ENCODE peak calls at places on chromosome 10, in six cellular contexts. J is kidney, N is pancreas, G is PC-9, I is body of pancreas, H is MM.1S. K is an unnamed sample.

GRCh38 chr10:9621216-9621615 is 1396.5 kb upstream of the CELF2 start:
- DNase-seq in I (no peak), J (no peak), N (no peak), H (no peak), G (no peak), K (no peak)

GRCh38 chr10:86085686-86086085 is 280.9 kb downstream of the GRID1 start:
- DNase-seq in G (no peak), I (no peak), N (no peak), H (no peak), J (no peak), K (no peak)

GRCh38 chr10:25050402-25050801 is 34.0 kb downstream of the THNSL1 start:
- DNase-seq in G (no peak), J (no peak), H (no peak), I (no peak), N (no peak), K (no peak)

GRCh38 chr10:28973309-28973972 is 296.1 kb downstream of the BAMBI start:
- DNase-seq in I (no peak), G (no peak), J (no peak), N (no peak), H (no peak), K (no peak)

GRCh38 chr10:79223346-79224048 is 123.8 kb upstream of the PPIF start:
- DNase-seq in G (no peak), N (peak; percentile 77), I (peak; percentile 87), H (no peak), J (peak; percentile 92), K (no peak)

GRCh38 chr10:123683459-123683858 is 17.3 kb downstream of the GPR26 start:
- DNase-seq in G (no peak), N (no peak), H (no peak), I (no peak), J (no peak), K (no peak)

GRCh38 chr10:95355241-95355779 is 64.5 kb upstream of the PDLIM1 start:
- DNase-seq in N (no peak), G (no peak), H (no peak), J (no peak), I (no peak), K (no peak)

GRCh38 chr10:585502-585901 is 104.0 kb downstream of the DIP2C start:
- DNase-seq in G (no peak), J (no peak), I (no peak), N (no peak), H (no peak), K (no peak)

GRCh38 chr10:67665491-67665890 is 30.5 kb downstream of the CTNNA3 start:
- DNase-seq in I (no peak), J (no peak), G (no peak), H (peak; percentile 79), N (no peak), K (no peak)

GRCh38 chr10:84256510-84257342 is 11.9 kb downstream of the RGR start:
- DNase-seq in G (no peak), H (no peak), I (peak; percentile 50), J (no peak), N (peak; percentile 73), K (peak; percentile 41)

GRCh38 chr10:98433881-98434732 is 12.6 kb downstream of the HPS1 start:
- DNase-seq in G (peak; percentile 82), N (peak; percentile 41), J (no peak), H (no peak), I (no peak), K (no peak)

GRCh38 chr10:49408437-49409306 is 12.8 kb upstream of the DRGX start:
- DNase-seq in N (no peak), I (peak; percentile 44), H (no peak), J (no peak), G (no peak), K (no peak)

GRCh38 chr10:47047577-47048532 is 136.6 kb downstream of the PTPN20 start:
- DNase-seq in H (peak; percentile 63), N (peak; percentile 96), J (peak; percentile 87), G (no peak), I (peak; percentile 83), K (peak; percentile 86)

GRCh38 chr10:11702264-11702663 is 39.9 kb upstream of the ECHDC3 start:
- DNase-seq in N (no peak), H (no peak), I (no peak), G (no peak), J (no peak), K (no peak)

GRCh38 chr10:112394475-112394875 is 20.6 kb downstream of the ACSL5 start:
- DNase-seq in N (no peak), I (no peak), J (no peak), G (no peak), H (no peak), K (peak; percentile 77)

GRCh38 chr10:8874972-8875371 is 820.5 kb downstream of the GATA3 start:
- DNase-seq in N (no peak), H (no peak), G (no peak), I (no peak), J (no peak), K (no peak)

GRCh38 chr10:60678978-60679377 is 99.3 kb upstream of the CDK1 start:
- DNase-seq in N (no peak), J (no peak), I (no peak), G (no peak), H (no peak), K (no peak)

GRCh38 chr10:115624448-115624847 is 531.3 kb downstream of the ATRNL1 start:
- DNase-seq in J (no peak), G (no peak), H (no peak), I (no peak), N (no peak), K (no peak)

GRCh38 chr10:89235073-89235798 is 16.3 kb downstream of the LIPA start:
- DNase-seq in G (no peak), H (no peak), J (no peak), N (no peak), I (peak; percentile 24), K (peak; percentile 36)

GRCh38 chr10:76317078-76317477 is 885.7 kb downstream of the LRMDA start:
- DNase-seq in H (no peak), G (no peak), N (no peak), I (no peak), J (no peak), K (no peak)

GRCh38 chr10:3255616-3256015 is 83.0 kb upstream of the PITRM1 start:
- DNase-seq in N (no peak), H (no peak), G (no peak), J (no peak), I (no peak), K (no peak)

GRCh38 chr10:13299437-13300287 is at the start of gene PHYH:
- DNase-seq in G (peak; percentile 44), I (peak; percentile 93), H (peak; percentile 93), N (peak; percentile 97), J (peak; percentile 96), K (peak; percentile 95)

GRCh38 chr10:111080224-111080623 is 3.4 kb downstream of the ADRA2A start:
- DNase-seq in H (no peak), J (no peak), N (no peak), I (no peak), G (no peak), K (no peak)

GRCh38 chr10:111079781-111080180 is 3.0 kb downstream of the ADRA2A start:
- DNase-seq in H (no peak), I (no peak), N (no peak), G (no peak), J (no peak), K (no peak)

GRCh38 chr10:111077715-111078504 is 1.1 kb downstream of the ADRA2A start:
- DNase-seq in I (peak; percentile 47), N (peak; percentile 81), J (peak; percentile 83), G (no peak), H (no peak), K (peak; percentile 57)

GRCh38 chr10:111078505-111079185 is 1.8 kb downstream of the ADRA2A start:
- DNase-seq in I (no peak), N (peak; percentile 54), H (no peak), G (no peak), J (no peak), K (no peak)

DNA sequence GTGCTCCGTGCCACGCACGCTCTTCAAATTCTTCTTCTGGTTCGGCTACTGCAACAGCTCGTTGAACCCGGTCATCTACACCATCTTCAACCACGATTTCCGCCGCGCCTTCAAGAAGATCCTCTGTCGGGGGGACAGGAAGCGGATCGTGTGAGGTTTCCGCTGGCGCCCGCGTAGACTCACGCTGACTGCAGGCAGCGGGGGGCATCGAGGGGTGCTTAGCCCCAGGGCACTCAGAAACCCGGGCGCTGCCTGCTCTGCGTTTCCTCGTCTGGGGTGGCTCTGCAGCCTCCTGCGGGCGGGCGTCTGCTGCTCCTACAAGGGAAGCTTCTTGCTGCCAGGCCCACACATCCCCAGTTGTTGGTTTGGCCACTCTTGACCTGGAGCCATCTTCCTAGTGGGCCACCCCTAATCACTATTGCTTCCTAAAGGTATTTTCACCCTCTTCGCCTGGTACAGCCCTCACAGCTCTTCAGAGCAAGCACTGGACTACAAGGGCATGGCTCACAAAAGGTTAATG is 2.5 kb downstream of the ADRA2A start:
- DNase-seq in N (peak; percentile 53), I (no peak), H (no peak), J (no peak), G (no peak), K (no peak)
- H3K4me3 ChIP-seq in N (peak overlapping the region; percentile 62), I (no peak overlapping the region), H (no peak overlapping the region), J (no peak overlapping the region), G (no peak overlapping the region), K (no peak overlapping the region)

DNA sequence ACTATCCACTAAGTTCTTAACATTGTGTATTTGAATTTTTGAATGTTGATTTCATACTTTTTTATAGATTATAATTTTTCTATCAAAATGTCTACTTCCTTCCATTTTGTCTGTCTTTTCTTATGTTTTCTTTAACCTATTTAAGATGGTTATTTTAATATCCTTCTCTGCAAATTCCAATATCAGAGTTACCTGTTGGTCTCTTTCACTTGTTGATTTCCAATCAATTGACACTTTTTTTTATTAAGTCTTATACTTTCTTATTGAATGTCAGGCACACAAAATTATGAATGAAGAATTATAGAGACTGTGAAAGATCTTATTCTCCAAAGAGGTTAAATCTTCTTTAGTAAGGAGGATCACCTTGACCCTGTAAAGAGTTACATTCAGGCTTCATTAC is 448.3 kb upstream of the NRG3 start:
- DNase-seq in I (no peak), G (no peak), J (no peak), H (no peak), N (no peak), K (no peak)
- H3K9me3 ChIP-seq in I (no peaks in the 10 kb centered on the region), G (peaks cover 3% of the 10 kb centered on the region), J (no peaks in the 10 kb centered on the region), H (no peaks in the 10 kb centered on the region), N (no peaks in the 10 kb centered on the region), K (peaks cover 3% of the 10 kb centered on the region)

GRCh38 chr10:22317771-22318565 is 1.8 kb downstream of the COMMD3 start:
- DNase-seq in I (no peak), N (no peak), H (peak; percentile 62), J (no peak), G (no peak), K (no peak)
- H3K4me3 ChIP-seq in I (no peak overlapping the region), N (no peak overlapping the region), H (peak overlapping the region; percentile 64), J (no peak overlapping the region), G (peak overlapping the region; percentile 67), K (no peak overlapping the region)

GRCh38 chr10:131750171-131750895 is 150.5 kb upstream of the PPP2R2D start:
- DNase-seq in G (no peak), H (no peak), I (no peak), J (peak; percentile 37), N (no peak), K (no peak)

GRCh38 chr10:131749767-131750142 is 151.1 kb upstream of the PPP2R2D start:
- DNase-seq in H (no peak), N (no peak), I (no peak), G (no peak), J (no peak), K (no peak)

GRCh38 chr10:131748831-131749766 is 151.7 kb upstream of the PPP2R2D start:
- DNase-seq in J (peak; percentile 64), H (no peak), I (no peak), N (no peak), G (no peak), K (peak; percentile 24)

GRCh38 chr10:131751827-131752775 is 148.7 kb upstream of the PPP2R2D start:
- DNase-seq in N (no peak), H (no peak), I (no peak), J (peak; percentile 72), G (no peak), K (no peak)

GRCh38 chr10:131750973-131751826 is 149.6 kb upstream of the PPP2R2D start:
- DNase-seq in N (no peak), I (no peak), H (no peak), J (peak; percentile 53), G (no peak), K (no peak)
- H3K9me3 ChIP-seq in N (no peaks in the 10 kb centered on the region), I (no peaks in the 10 kb centered on the region), H (no peaks in the 10 kb centered on the region), J (no peaks in the 10 kb centered on the region), G (no peaks in the 10 kb centered on the region), K (no peaks in the 10 kb centered on the region)